ENCODE peak calls at places on chromosomes 16 and 17, in ten cellular contexts. D is WERI-Rb-1, O is A673, B is GM10248, V is coronary artery, U is dorsolateral prefrontal cortex, A is left lung, N is fibroblast of the aortic adventitia, E is colonic mucosa, I is RWPE1. J is an unnamed sample.

GRCh38 chr16:70162041-70162451 is 11.5 kb upstream of the CLEC18C start:
- DNase-seq in D (no peak), O (no peak), B (peak; percentile 14), V (peak; percentile 33), U (no peak), A (no peak), N (peak; percentile 45), E (no peak), I (peak; percentile 70), J (no peak)

GRCh38 chr17:82956726-82957468 is 117.1 kb upstream of the ZNF750 start:
- DNase-seq in D (peak; percentile 15), O (no peak), B (no peak), V (peak; percentile 72), U (no peak), A (peak; percentile 29), N (no peak), E (no peak), I (no peak), J (no peak)

GRCh38 chr16:46873201-46873600 is 11.0 kb upstream of the GPT2 start:
- DNase-seq in D (no peak), O (no peak), B (no peak), V (no peak), U (no peak), A (no peak), N (no peak), E (no peak), I (no peak), J (no peak)

GRCh38 chr16:50762241-50762640 is 20.4 kb downstream of the CYLD start:
- DNase-seq in D (no peak), O (no peak), B (no peak), V (no peak), U (no peak), A (no peak), N (peak; percentile 15), E (no peak), I (no peak), J (no peak)

GRCh38 chr17:64095144-64095882 is 34.6 kb downstream of the ERN1 start:
- DNase-seq in D (peak; percentile 87), O (no peak), B (no peak), V (no peak), U (no peak), A (no peak), N (no peak), E (peak; percentile 47), I (peak; percentile 62), J (no peak)

GRCh38 chr16:30096105-30096861 is at the start of gene YPEL3:
- DNase-seq in D (peak; percentile 89), O (peak; percentile 89), B (peak; percentile 98), V (peak; percentile 93), U (peak; percentile 95), A (peak; percentile 93), N (peak; percentile 79), E (peak; percentile 91), I (peak; percentile 92), J (peak; percentile 99)

GRCh38 chr16:3971261-3971660 is 90.7 kb upstream of the CREBBP start:
- DNase-seq in D (no peak), O (no peak), B (peak; percentile 67), V (no peak), U (no peak), A (no peak), N (peak; percentile 66), E (no peak), I (no peak), J (peak; percentile 66)

GRCh38 chr17:81069084-81069645 is 34.2 kb downstream of the BAIAP2 start:
- DNase-seq in D (no peak), O (no peak), B (no peak), V (no peak), U (no peak), A (no peak), N (no peak), E (no peak), I (no peak), J (no peak)

GRCh38 chr17:49817993-49818392 is 29.5 kb downstream of the KAT7 start:
- DNase-seq in D (no peak), O (no peak), B (no peak), V (no peak), U (no peak), A (no peak), N (no peak), E (no peak), I (no peak), J (no peak)

GRCh38 chr16:6828690-6829089 is 504.0 kb upstream of the RBFOX1 start:
- DNase-seq in D (no peak), O (no peak), B (no peak), V (no peak), U (no peak), A (no peak), N (no peak), E (no peak), I (no peak), J (no peak)

GRCh38 chr17:14297161-14297851 is 3.6 kb upstream of the HS3ST3B1 start:
- DNase-seq in D (no peak), O (no peak), B (no peak), V (no peak), U (no peak), A (no peak), N (peak; percentile 64), E (no peak), I (no peak), J (peak; percentile 36)

GRCh38 chr17:75182319-75182568 is 515 bp downstream of the SUMO2 start:
- DNase-seq in D (no peak), O (no peak), B (no peak), V (peak; percentile 79), U (peak; percentile 46), A (peak; percentile 56), N (no peak), E (no peak), I (no peak), J (no peak)

GRCh38 chr17:75183999-75184884 is 1.5 kb upstream of the SUMO2 start:
- DNase-seq in D (no peak), O (no peak), B (no peak), V (no peak), U (no peak), A (no peak), N (no peak), E (no peak), I (no peak), J (no peak)

GRCh38 chr17:75181608-75182318 is 996 bp downstream of the SUMO2 start:
- DNase-seq in D (peak; percentile 61), O (peak; percentile 37), B (peak; percentile 31), V (peak; percentile 73), U (no peak), A (no peak), N (no peak), E (peak; percentile 49), I (no peak), J (peak; percentile 45)

GRCh38 chr17:75181110-75181509 is 1.6 kb downstream of the SUMO2 start:
- DNase-seq in D (no peak), O (no peak), B (no peak), V (no peak), U (no peak), A (no peak), N (no peak), E (no peak), I (no peak), J (no peak)

GRCh38 chr17:75182569-75183436 is at the start of gene SUMO2:
- DNase-seq in D (peak; percentile 98), O (peak; percentile 97), B (peak; percentile 99), V (peak; percentile 96), U (peak; percentile 90), A (peak; percentile 94), N (peak; percentile 94), E (peak; percentile 96), I (peak; percentile 98), J (peak; percentile 99)
- TF ChIP-seq CTCF in D (no peak), O (no peak), B (no peak), V (no peak), U (no peak), A (peak; percentile 34), N (peak; percentile 35), E (no peak), I (peak; percentile 25), J (no peak)

GRCh38 chr16:12271006-12271405 is 294.5 kb downstream of the SNX29 start:
- DNase-seq in D (peak; percentile 56), O (peak; percentile 64), B (no peak), V (no peak), U (no peak), A (no peak), N (peak; percentile 17), E (no peak), I (no peak), J (no peak)
- TF ChIP-seq CTCF in D (peak; percentile 76), O (peak; percentile 59), B (no peak), V (no peak), U (peak; percentile 57), A (no peak), N (peak; percentile 29), E (no peak), I (no peak), J (no peak)

DNA sequence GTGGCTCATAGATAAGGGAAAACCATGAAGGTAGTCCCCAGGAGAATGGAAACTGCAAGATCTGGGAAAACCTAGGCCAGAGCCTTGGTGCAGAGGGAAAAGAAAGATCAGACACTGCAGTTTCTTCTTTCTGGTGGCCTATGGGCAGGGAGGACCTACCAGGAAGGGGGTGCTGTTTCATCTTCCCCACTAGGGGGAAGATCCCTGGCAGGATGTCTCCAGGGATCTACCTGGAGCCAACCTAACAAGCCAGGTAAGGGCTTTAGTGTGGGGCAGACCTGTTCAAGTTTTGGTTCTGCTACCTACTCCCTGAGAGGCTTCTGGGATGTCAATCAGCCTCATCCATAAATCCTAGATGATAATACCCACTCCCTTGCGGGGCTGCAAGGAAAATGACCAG is 21.4 kb downstream of the TOM1L2 start:
- DNase-seq in D (no peak), O (no peak), B (no peak), V (no peak), U (no peak), A (no peak), N (no peak), E (no peak), I (no peak), J (no peak)
- TF ChIP-seq CTCF in D (peak; percentile 55), O (peak; percentile 17), B (no peak), V (no peak), U (no peak), A (no peak), N (peak; percentile 6), E (no peak), I (no peak), J (no peak)

GRCh38 chr17:8048236-8048635 is 9.4 kb downstream of the ALOX15B start:
- DNase-seq in D (no peak), O (no peak), B (no peak), V (no peak), U (no peak), A (no peak), N (no peak), E (no peak), I (no peak), J (no peak)

GRCh38 chr17:8048736-8049135 is 9.9 kb downstream of the ALOX15B start:
- DNase-seq in D (no peak), O (no peak), B (no peak), V (no peak), U (no peak), A (no peak), N (no peak), E (no peak), I (no peak), J (no peak)

GRCh38 chr17:8046306-8046928 is 7.6 kb downstream of the ALOX15B start:
- DNase-seq in D (no peak), O (no peak), B (no peak), V (no peak), U (no peak), A (no peak), N (no peak), E (no peak), I (no peak), J (no peak)

GRCh38 chr17:8047769-8048110 is 8.9 kb downstream of the ALOX15B start:
- DNase-seq in D (no peak), O (no peak), B (no peak), V (no peak), U (no peak), A (no peak), N (no peak), E (no peak), I (no peak), J (no peak)

GRCh38 chr17:8046929-8047768 is 8.3 kb downstream of the ALOX15B start:
- DNase-seq in D (no peak), O (no peak), B (no peak), V (no peak), U (no peak), A (no peak), N (no peak), E (no peak), I (no peak), J (no peak)
- TF ChIP-seq CTCF in D (no peak), O (no peak), B (no peak), V (no peak), U (no peak), A (no peak), N (no peak), E (no peak), I (no peak), J (no peak)

J was measured in GM20000.